ENCODE peak calls at places on chromosomes 16 and 17, in four cellular contexts. K, C, X and O are unnamed samples.
A peak's percentile ranks its signal among the peaks of the same experiment; 100 is the strongest.

GRCh38 chr17:71900830-71901229 is 220.0 kb upstream of the SOX9 start:
- DNase-seq in K (peak; percentile 85), C (no peak), X (no peak), O (no peak)

GRCh38 chr17:80825471-80826345 is 165.9 kb upstream of the CHMP6 start:
- DNase-seq in K (no peak), C (no peak), X (no peak), O (no peak)

GRCh38 chr17:9206989-9207317 is 185.6 kb downstream of the NTN1 start:
- DNase-seq in K (no peak), C (no peak), X (no peak), O (no peak)

GRCh38 chr16:11581677-11582076 is 5.0 kb downstream of the LITAF start:
- DNase-seq in K (no peak), C (no peak), X (no peak), O (no peak)

GRCh38 chr16:74224828-74225227 is 71.8 kb upstream of the PSMD7 start:
- DNase-seq in K (peak; percentile 21), C (no peak), X (no peak), O (no peak)

GRCh38 chr17:73489333-73489732 is 154.9 kb downstream of the SDK2 start:
- DNase-seq in K (no peak), C (no peak), X (no peak), O (no peak)

GRCh38 chr16:9192746-9193145 is 101.3 kb downstream of the HAPSTR1 start:
- DNase-seq in K (peak; percentile 15), C (no peak), X (no peak), O (no peak)

GRCh38 chr17:79607941-79608728 is 2.7 kb downstream of the RBFOX3 start:
- DNase-seq in K (peak; percentile 14), C (no peak), X (peak; percentile 11), O (no peak)

GRCh38 chr17:2239882-2240430 is 63.6 kb downstream of the SMG6 start:
- DNase-seq in K (peak; percentile 87), C (no peak), X (no peak), O (peak; percentile 56)

GRCh38 chr17:8176197-8176940 is at the start of gene TMEM107:
- DNase-seq in K (peak; percentile 88), C (no peak), X (peak; percentile 74), O (peak; percentile 89)

GRCh38 chr16:9630985-9631384 is 539.5 kb downstream of the HAPSTR1 start:
- DNase-seq in K (no peak), C (no peak), X (no peak), O (no peak)

GRCh38 chr16:2745961-2746360 is 6.5 kb upstream of the SRRM2 start:
- DNase-seq in K (no peak), C (no peak), X (no peak), O (no peak)

GRCh38 chr17:78027121-78027520 is 68.6 kb downstream of the TNRC6C start:
- DNase-seq in K (no peak), C (no peak), X (no peak), O (no peak)

GRCh38 chr17:35892091-35892637 is 12.0 kb upstream of the CCL5 start:
- DNase-seq in K (peak; percentile 45), C (no peak), X (peak; percentile 69), O (no peak)

GRCh38 chr17:82876602-82877391 is 37.0 kb upstream of the ZNF750 start:
- DNase-seq in K (peak; percentile 41), C (no peak), X (no peak), O (no peak)

GRCh38 chr16:66036162-66036561 is 330.3 kb upstream of the CDH5 start:
- DNase-seq in K (peak; percentile 15), C (no peak), X (no peak), O (no peak)

GRCh38 chr17:44501866-44502265 is 1.3 kb downstream of the GPATCH8 start:
- DNase-seq in K (peak; percentile 36), C (no peak), X (no peak), O (no peak)

GRCh38 chr17:80513892-80514291 is 30.7 kb upstream of the RPTOR start:
- DNase-seq in K (peak; percentile 75), C (no peak), X (no peak), O (no peak)

GRCh38 chr17:42279776-42280630 is 3.8 kb upstream of the STAT5B start:
- DNase-seq in K (no peak), C (peak; percentile 14), X (no peak), O (no peak)

GRCh38 chr16:86961133-86961720 is 356.0 kb downstream of the C16orf95 start:
- DNase-seq in K (peak; percentile 28), C (no peak), X (no peak), O (no peak)

GRCh38 chr16:11407047-11407982 is 62.1 kb downstream of the RMI2 start:
- DNase-seq in K (peak; percentile 74), C (peak; percentile 65), X (peak; percentile 21), O (peak; percentile 55)

GRCh38 chr17:64747938-64748540 is 85.9 kb upstream of the SMURF2 start:
- DNase-seq in K (peak; percentile 52), C (no peak), X (no peak), O (no peak)

GRCh38 chr16:68893710-68894705 is 50.7 kb downstream of the TANGO6 start:
- DNase-seq in K (no peak), C (no peak), X (no peak), O (no peak)

GRCh38 chr16:49600976-49601375 is 227.4 kb downstream of the C16orf78 start:
- DNase-seq in K (no peak), C (no peak), X (no peak), O (no peak)